ENCODE peak calls at places on chromosomes 16 and 17, in six cellular contexts. K is neuronal stem cell, Y is T-helper 2 cell, W is amniotic epithelial cell, X is H7, C is fibroblast of lung. L is an unnamed sample.

GRCh38 chr17:64296246-64296645 is 33.2 kb upstream of the TEX2 start:
- DNase-seq in X (no peak), W (no peak), Y (no peak), C (no peak), K (no peak), L (no peak)

GRCh38 chr16:68071547-68071901 is 13.6 kb upstream of the NFATC3 start:
- DNase-seq in X (no peak), K (no peak), C (no peak), Y (no peak), W (no peak), L (no peak)

GRCh38 chr16:89446136-89446974 is 44.0 kb downstream of the ANKRD11 start:
- DNase-seq in Y (no peak), W (no peak), C (no peak), X (no peak), K (no peak), L (no peak)

GRCh38 chr17:30933966-30934365 is 12.2 kb downstream of the ADAP2 start:
- DNase-seq in C (no peak), K (no peak), W (no peak), X (no peak), Y (no peak), L (no peak)

GRCh38 chr16:85028638-85029412 is 1.2 kb downstream of the KIAA0513 start:
- DNase-seq in C (peak; percentile 76), K (no peak), X (peak; percentile 57), Y (peak; percentile 58), W (no peak), L (peak; percentile 63)

GRCh38 chr16:67023689-67024088 is 5.3 kb upstream of the CBFB start:
- DNase-seq in Y (no peak), K (no peak), C (no peak), X (no peak), W (no peak), L (no peak)

GRCh38 chr17:7045492-7046126 is 1.7 kb upstream of the SLC16A11 start:
- DNase-seq in W (peak; percentile 83), C (peak; percentile 71), X (peak; percentile 60), K (peak; percentile 71), Y (no peak), L (peak; percentile 79)

GRCh38 chr16:87682852-87683399 is 80.6 kb downstream of the JPH3 start:
- DNase-seq in Y (no peak), W (no peak), X (no peak), K (no peak), C (no peak), L (no peak)

GRCh38 chr16:57316390-57317017 is 32.0 kb upstream of the PLLP start:
- DNase-seq in C (peak; percentile 91), Y (no peak), W (peak; percentile 63), K (no peak), X (no peak), L (peak; percentile 53)

GRCh38 chr17:77281024-77281903 is 140.5 kb downstream of the SEC14L1 start:
- DNase-seq in X (peak; percentile 99), Y (peak; percentile 39), C (peak; percentile 45), W (no peak), K (peak; percentile 60), L (peak; percentile 80)

GRCh38 chr16:63913278-63913677 is 1208.6 kb downstream of the CDH11 start:
- DNase-seq in K (no peak), W (no peak), Y (no peak), X (no peak), C (no peak), L (no peak)